ENCODE peak calls at places on chromosomes 11 and 22, in four cellular contexts. S is NCI-H510A treated with DMSO at 0.1 percent for 48 hours, G is NCI-H1436 treated with DMSO at 0.1 percent for 48 hours, I is Caki2. U is an unnamed sample.

GRCh38 chr11:46353706-46354105 is 6.4 kb downstream of the DGKZ start:
- DNase-seq in G (no peak), S (no peak), I (no peak), U (no peak)

GRCh38 chr11:66875376-66875775 is 18.5 kb downstream of the LRFN4 start:
- DNase-seq in S (no peak), G (no peak), I (no peak), U (no peak)

GRCh38 chr11:101880208-101880607 is 34.6 kb upstream of the CEP126 start:
- DNase-seq in I (peak), G (no peak), S (peak), U (no peak)

GRCh38 chr11:8722809-8723208 is 40.2 kb downstream of the RPL27A start:
- DNase-seq in S (no peak), I (no peak), G (no peak), U (no peak)

GRCh38 chr22:42934338-42934737 is 77.3 kb upstream of the ARFGAP3 start:
- DNase-seq in S (no peak), G (no peak), I (no peak), U (no peak)

GRCh38 chr11:77191429-77191822 is 63.4 kb downstream of the MYO7A start:
- DNase-seq in G (no peak), S (no peak), I (no peak), U (no peak)

GRCh38 chr11:64604458-64605247 is 13.6 kb downstream of the SLC22A12 start:
- DNase-seq in G (no peak), S (no peak), I (no peak), U (no peak)

GRCh38 chr11:44911031-44911814 is 39.5 kb downstream of the TP53I11 start:
- DNase-seq in I (peak), G (peak), S (peak), U (peak)

GRCh38 chr11:63639195-63639832 is 25.1 kb upstream of the PLAAT3 start:
- DNase-seq in G (no peak), I (no peak), S (no peak), U (no peak)

GRCh38 chr22:21762712-21763581 is 27.4 kb upstream of the YPEL1 start:
- DNase-seq in I (no peak), S (no peak), G (no peak), U (no peak)

GRCh38 chr11:12800032-12800671 is 125.9 kb downstream of the TEAD1 start:
- DNase-seq in S (peak), G (no peak), I (peak), U (no peak)

GRCh38 chr11:405323-405975 is 9.3 kb downstream of the SIGIRR start:
- DNase-seq in I (no peak), S (no peak), G (no peak), U (no peak)

GRCh38 chr11:118265954-118266353 is 1.9 kb upstream of the MPZL2 start:
- DNase-seq in I (no peak), G (no peak), S (no peak), U (no peak)

GRCh38 chr11:86639172-86639571 is 33.2 kb downstream of the ME3 start:
- DNase-seq in G (no peak), S (no peak), I (no peak), U (no peak)

GRCh38 chr11:46675288-46675851 is 25.0 kb downstream of the ARHGAP1 start:
- DNase-seq in S (no peak), G (no peak), I (no peak), U (no peak)

GRCh38 chr11:103907548-103908455 is 128.6 kb upstream of the DDI1 start:
- DNase-seq in G (no peak), S (no peak), I (no peak), U (no peak)

GRCh38 chr11:83625336-83625735 is 339.2 kb upstream of the CCDC90B start:
- DNase-seq in I (no peak), G (no peak), S (no peak), U (no peak)

GRCh38 chr11:29093416-29093815 is 923.4 kb downstream of the KCNA4 start:
- DNase-seq in S (no peak), G (no peak), I (no peak), U (no peak)

GRCh38 chr11:62143727-62144126 is 19.9 kb downstream of the INCENP start:
- DNase-seq in I (no peak), S (no peak), G (no peak), U (no peak)